ENCODE peak calls at places on chromosomes 6 and 20, in six cellular contexts. One of them, this sample, is unnamed.

GRCh38 chr6:78513856-78514255 is 353.5 kb upstream of the IRAK1BP1 start:
- DNase-seq in cardiac muscle cell: no peak
- DNase-seq in anterior cingulate cortex: no peak
- DNase-seq in NCI-H1694 treated with DMSO at 0.1 percent for 48 hours: no peak
- DNase-seq in activated T-helper 1 cell treated with anti-CD3 and anti-CD28 coated beads, Interleukin-12 subunit alpha, Interleukin-12 subunit beta, Interleukin-2, Interleukin-4 antibody, amounts not matched to agents 30 ng/mL and 10 ng/mL and 1 ng/mL, durations not matched to agents 14 hours and 24 hours and 36 hours: no peak
- DNase-seq in PC-3: no peak
- DNase-seq in this sample: peak; percentile 40

GRCh38 chr6:22888147-22888831 is 318.9 kb downstream of the HDGFL1 start:
- DNase-seq in cardiac muscle cell: no peak
- DNase-seq in anterior cingulate cortex: no peak
- DNase-seq in NCI-H1694 treated with DMSO at 0.1 percent for 48 hours: no peak
- DNase-seq in activated T-helper 1 cell treated with anti-CD3 and anti-CD28 coated beads, Interleukin-12 subunit alpha, Interleukin-12 subunit beta, Interleukin-2, Interleukin-4 antibody, amounts not matched to agents 30 ng/mL and 10 ng/mL and 1 ng/mL, durations not matched to agents 14 hours and 24 hours and 36 hours: no peak
- DNase-seq in PC-3: peak; percentile 50
- DNase-seq in this sample: no peak

GRCh38 chr20:34581341-34582189 is 23.0 kb downstream of the MAP1LC3A start:
- DNase-seq in cardiac muscle cell: peak; percentile 77
- DNase-seq in anterior cingulate cortex: no peak
- DNase-seq in NCI-H1694 treated with DMSO at 0.1 percent for 48 hours: no peak
- DNase-seq in activated T-helper 1 cell treated with anti-CD3 and anti-CD28 coated beads, Interleukin-12 subunit alpha, Interleukin-12 subunit beta, Interleukin-2, Interleukin-4 antibody, amounts not matched to agents 30 ng/mL and 10 ng/mL and 1 ng/mL, durations not matched to agents 14 hours and 24 hours and 36 hours: peak; percentile 38
- DNase-seq in PC-3: peak; percentile 13
- DNase-seq in this sample: no peak

GRCh38 chr6:92688328-92688727 is 731.0 kb downstream of the EPHA7 start:
- DNase-seq in cardiac muscle cell: no peak
- DNase-seq in anterior cingulate cortex: no peak
- DNase-seq in NCI-H1694 treated with DMSO at 0.1 percent for 48 hours: no peak
- DNase-seq in activated T-helper 1 cell treated with anti-CD3 and anti-CD28 coated beads, Interleukin-12 subunit alpha, Interleukin-12 subunit beta, Interleukin-2, Interleukin-4 antibody, amounts not matched to agents 30 ng/mL and 10 ng/mL and 1 ng/mL, durations not matched to agents 14 hours and 24 hours and 36 hours: no peak
- DNase-seq in PC-3: no peak
- DNase-seq in this sample: no peak

GRCh38 chr20:25496968-25497401 is 88.3 kb downstream of the NINL start:
- DNase-seq in cardiac muscle cell: no peak
- DNase-seq in anterior cingulate cortex: no peak
- DNase-seq in NCI-H1694 treated with DMSO at 0.1 percent for 48 hours: no peak
- DNase-seq in activated T-helper 1 cell treated with anti-CD3 and anti-CD28 coated beads, Interleukin-12 subunit alpha, Interleukin-12 subunit beta, Interleukin-2, Interleukin-4 antibody, amounts not matched to agents 30 ng/mL and 10 ng/mL and 1 ng/mL, durations not matched to agents 14 hours and 24 hours and 36 hours: no peak
- DNase-seq in PC-3: peak; percentile 100
- DNase-seq in this sample: peak; percentile 27

GRCh38 chr6:118252474-118252873 is 295.6 kb upstream of the PLN start:
- DNase-seq in cardiac muscle cell: no peak
- DNase-seq in anterior cingulate cortex: no peak
- DNase-seq in NCI-H1694 treated with DMSO at 0.1 percent for 48 hours: peak; percentile 2
- DNase-seq in activated T-helper 1 cell treated with anti-CD3 and anti-CD28 coated beads, Interleukin-12 subunit alpha, Interleukin-12 subunit beta, Interleukin-2, Interleukin-4 antibody, amounts not matched to agents 30 ng/mL and 10 ng/mL and 1 ng/mL, durations not matched to agents 14 hours and 24 hours and 36 hours: no peak
- DNase-seq in PC-3: no peak
- DNase-seq in this sample: no peak

GRCh38 chr6:36386495-36387439 is 702 bp downstream of the ETV7 start:
- DNase-seq in cardiac muscle cell: peak; percentile 75
- DNase-seq in anterior cingulate cortex: no peak
- DNase-seq in NCI-H1694 treated with DMSO at 0.1 percent for 48 hours: no peak
- DNase-seq in activated T-helper 1 cell treated with anti-CD3 and anti-CD28 coated beads, Interleukin-12 subunit alpha, Interleukin-12 subunit beta, Interleukin-2, Interleukin-4 antibody, amounts not matched to agents 30 ng/mL and 10 ng/mL and 1 ng/mL, durations not matched to agents 14 hours and 24 hours and 36 hours: no peak
- DNase-seq in PC-3: peak; percentile 40
- DNase-seq in this sample: peak; percentile 83

GRCh38 chr6:96990462-96990861 is 65.9 kb downstream of the KLHL32 start:
- DNase-seq in cardiac muscle cell: no peak
- DNase-seq in anterior cingulate cortex: peak; percentile 58
- DNase-seq in NCI-H1694 treated with DMSO at 0.1 percent for 48 hours: no peak
- DNase-seq in activated T-helper 1 cell treated with anti-CD3 and anti-CD28 coated beads, Interleukin-12 subunit alpha, Interleukin-12 subunit beta, Interleukin-2, Interleukin-4 antibody, amounts not matched to agents 30 ng/mL and 10 ng/mL and 1 ng/mL, durations not matched to agents 14 hours and 24 hours and 36 hours: no peak
- DNase-seq in PC-3: no peak
- DNase-seq in this sample: no peak

GRCh38 chr6:157868835-157869234 is 45.8 kb downstream of the SNX9 start:
- DNase-seq in cardiac muscle cell: no peak
- DNase-seq in anterior cingulate cortex: no peak
- DNase-seq in NCI-H1694 treated with DMSO at 0.1 percent for 48 hours: no peak
- DNase-seq in activated T-helper 1 cell treated with anti-CD3 and anti-CD28 coated beads, Interleukin-12 subunit alpha, Interleukin-12 subunit beta, Interleukin-2, Interleukin-4 antibody, amounts not matched to agents 30 ng/mL and 10 ng/mL and 1 ng/mL, durations not matched to agents 14 hours and 24 hours and 36 hours: no peak
- DNase-seq in PC-3: no peak
- DNase-seq in this sample: no peak

GRCh38 chr6:1415416-1416063 is 26.2 kb downstream of the FOXF2 start:
- DNase-seq in cardiac muscle cell: no peak
- DNase-seq in anterior cingulate cortex: no peak
- DNase-seq in NCI-H1694 treated with DMSO at 0.1 percent for 48 hours: no peak
- DNase-seq in activated T-helper 1 cell treated with anti-CD3 and anti-CD28 coated beads, Interleukin-12 subunit alpha, Interleukin-12 subunit beta, Interleukin-2, Interleukin-4 antibody, amounts not matched to agents 30 ng/mL and 10 ng/mL and 1 ng/mL, durations not matched to agents 14 hours and 24 hours and 36 hours: no peak
- DNase-seq in PC-3: no peak
- DNase-seq in this sample: no peak

GRCh38 chr6:72620866-72621242 is 1.0 kb upstream of the KCNQ5 start:
- DNase-seq in cardiac muscle cell: no peak
- DNase-seq in anterior cingulate cortex: no peak
- DNase-seq in NCI-H1694 treated with DMSO at 0.1 percent for 48 hours: no peak
- DNase-seq in activated T-helper 1 cell treated with anti-CD3 and anti-CD28 coated beads, Interleukin-12 subunit alpha, Interleukin-12 subunit beta, Interleukin-2, Interleukin-4 antibody, amounts not matched to agents 30 ng/mL and 10 ng/mL and 1 ng/mL, durations not matched to agents 14 hours and 24 hours and 36 hours: no peak
- DNase-seq in PC-3: no peak
- DNase-seq in this sample: peak; percentile 41

GRCh38 chr20:32635764-32636163 is 38.0 kb downstream of the C20orf203 start:
- DNase-seq in cardiac muscle cell: peak; percentile 30
- DNase-seq in anterior cingulate cortex: no peak
- DNase-seq in NCI-H1694 treated with DMSO at 0.1 percent for 48 hours: no peak
- DNase-seq in activated T-helper 1 cell treated with anti-CD3 and anti-CD28 coated beads, Interleukin-12 subunit alpha, Interleukin-12 subunit beta, Interleukin-2, Interleukin-4 antibody, amounts not matched to agents 30 ng/mL and 10 ng/mL and 1 ng/mL, durations not matched to agents 14 hours and 24 hours and 36 hours: no peak
- DNase-seq in PC-3: no peak
- DNase-seq in this sample: no peak

GRCh38 chr6:162373192-162373591 is 354.4 kb downstream of the PRKN start:
- DNase-seq in cardiac muscle cell: no peak
- DNase-seq in anterior cingulate cortex: no peak
- DNase-seq in NCI-H1694 treated with DMSO at 0.1 percent for 48 hours: no peak
- DNase-seq in activated T-helper 1 cell treated with anti-CD3 and anti-CD28 coated beads, Interleukin-12 subunit alpha, Interleukin-12 subunit beta, Interleukin-2, Interleukin-4 antibody, amounts not matched to agents 30 ng/mL and 10 ng/mL and 1 ng/mL, durations not matched to agents 14 hours and 24 hours and 36 hours: no peak
- DNase-seq in PC-3: no peak
- DNase-seq in this sample: no peak

GRCh38 chr20:16027710-16028109 is 545.5 kb downstream of the KIF16B start:
- DNase-seq in cardiac muscle cell: no peak
- DNase-seq in anterior cingulate cortex: no peak
- DNase-seq in NCI-H1694 treated with DMSO at 0.1 percent for 48 hours: no peak
- DNase-seq in activated T-helper 1 cell treated with anti-CD3 and anti-CD28 coated beads, Interleukin-12 subunit alpha, Interleukin-12 subunit beta, Interleukin-2, Interleukin-4 antibody, amounts not matched to agents 30 ng/mL and 10 ng/mL and 1 ng/mL, durations not matched to agents 14 hours and 24 hours and 36 hours: no peak
- DNase-seq in PC-3: no peak
- DNase-seq in this sample: peak; percentile 16

GRCh38 chr6:41747256-41748101 is at the start of gene PGC:
- DNase-seq in cardiac muscle cell: peak; percentile 61
- DNase-seq in anterior cingulate cortex: no peak
- DNase-seq in NCI-H1694 treated with DMSO at 0.1 percent for 48 hours: no peak
- DNase-seq in activated T-helper 1 cell treated with anti-CD3 and anti-CD28 coated beads, Interleukin-12 subunit alpha, Interleukin-12 subunit beta, Interleukin-2, Interleukin-4 antibody, amounts not matched to agents 30 ng/mL and 10 ng/mL and 1 ng/mL, durations not matched to agents 14 hours and 24 hours and 36 hours: no peak
- DNase-seq in PC-3: peak; percentile 57
- DNase-seq in this sample: no peak

GRCh38 chr6:3088853-3089445 is 20.7 kb downstream of the RIPK1 start:
- DNase-seq in cardiac muscle cell: no peak
- DNase-seq in anterior cingulate cortex: no peak
- DNase-seq in NCI-H1694 treated with DMSO at 0.1 percent for 48 hours: no peak
- DNase-seq in activated T-helper 1 cell treated with anti-CD3 and anti-CD28 coated beads, Interleukin-12 subunit alpha, Interleukin-12 subunit beta, Interleukin-2, Interleukin-4 antibody, amounts not matched to agents 30 ng/mL and 10 ng/mL and 1 ng/mL, durations not matched to agents 14 hours and 24 hours and 36 hours: no peak
- DNase-seq in PC-3: no peak
- DNase-seq in this sample: no peak

GRCh38 chr6:41970436-41970846 is 28.8 kb upstream of the CCND3 start:
- DNase-seq in cardiac muscle cell: peak; percentile 67
- DNase-seq in anterior cingulate cortex: no peak
- DNase-seq in NCI-H1694 treated with DMSO at 0.1 percent for 48 hours: peak; percentile 2
- DNase-seq in activated T-helper 1 cell treated with anti-CD3 and anti-CD28 coated beads, Interleukin-12 subunit alpha, Interleukin-12 subunit beta, Interleukin-2, Interleukin-4 antibody, amounts not matched to agents 30 ng/mL and 10 ng/mL and 1 ng/mL, durations not matched to agents 14 hours and 24 hours and 36 hours: no peak
- DNase-seq in PC-3: no peak
- DNase-seq in this sample: no peak

GRCh38 chr20:57392512-57393271 is 1.5 kb downstream of the RBM38 start:
- DNase-seq in cardiac muscle cell: no peak
- DNase-seq in anterior cingulate cortex: peak; percentile 34
- DNase-seq in NCI-H1694 treated with DMSO at 0.1 percent for 48 hours: no peak
- DNase-seq in activated T-helper 1 cell treated with anti-CD3 and anti-CD28 coated beads, Interleukin-12 subunit alpha, Interleukin-12 subunit beta, Interleukin-2, Interleukin-4 antibody, amounts not matched to agents 30 ng/mL and 10 ng/mL and 1 ng/mL, durations not matched to agents 14 hours and 24 hours and 36 hours: peak; percentile 82
- DNase-seq in PC-3: no peak
- DNase-seq in this sample: peak; percentile 67

GRCh38 chr6:5335020-5335419 is 73.7 kb downstream of the FARS2 start:
- DNase-seq in cardiac muscle cell: no peak
- DNase-seq in anterior cingulate cortex: no peak
- DNase-seq in NCI-H1694 treated with DMSO at 0.1 percent for 48 hours: no peak
- DNase-seq in activated T-helper 1 cell treated with anti-CD3 and anti-CD28 coated beads, Interleukin-12 subunit alpha, Interleukin-12 subunit beta, Interleukin-2, Interleukin-4 antibody, amounts not matched to agents 30 ng/mL and 10 ng/mL and 1 ng/mL, durations not matched to agents 14 hours and 24 hours and 36 hours: no peak
- DNase-seq in PC-3: no peak
- DNase-seq in this sample: no peak

GRCh38 chr20:63059684-63060056 is 52.9 kb upstream of the BHLHE23 start:
- DNase-seq in cardiac muscle cell: no peak
- DNase-seq in anterior cingulate cortex: no peak
- DNase-seq in NCI-H1694 treated with DMSO at 0.1 percent for 48 hours: no peak
- DNase-seq in activated T-helper 1 cell treated with anti-CD3 and anti-CD28 coated beads, Interleukin-12 subunit alpha, Interleukin-12 subunit beta, Interleukin-2, Interleukin-4 antibody, amounts not matched to agents 30 ng/mL and 10 ng/mL and 1 ng/mL, durations not matched to agents 14 hours and 24 hours and 36 hours: no peak
- DNase-seq in PC-3: no peak
- DNase-seq in this sample: peak; percentile 36

GRCh38 chr6:169700296-169700695 is 1.5 kb downstream of the WDR27 start:
- DNase-seq in cardiac muscle cell: no peak
- DNase-seq in anterior cingulate cortex: no peak
- DNase-seq in NCI-H1694 treated with DMSO at 0.1 percent for 48 hours: no peak
- DNase-seq in activated T-helper 1 cell treated with anti-CD3 and anti-CD28 coated beads, Interleukin-12 subunit alpha, Interleukin-12 subunit beta, Interleukin-2, Interleukin-4 antibody, amounts not matched to agents 30 ng/mL and 10 ng/mL and 1 ng/mL, durations not matched to agents 14 hours and 24 hours and 36 hours: no peak
- DNase-seq in PC-3: no peak
- DNase-seq in this sample: peak; percentile 27

GRCh38 chr20:25574411-25574810 is 10.9 kb downstream of the NINL start:
- DNase-seq in cardiac muscle cell: peak; percentile 68
- DNase-seq in anterior cingulate cortex: no peak
- DNase-seq in NCI-H1694 treated with DMSO at 0.1 percent for 48 hours: no peak
- DNase-seq in activated T-helper 1 cell treated with anti-CD3 and anti-CD28 coated beads, Interleukin-12 subunit alpha, Interleukin-12 subunit beta, Interleukin-2, Interleukin-4 antibody, amounts not matched to agents 30 ng/mL and 10 ng/mL and 1 ng/mL, durations not matched to agents 14 hours and 24 hours and 36 hours: no peak
- DNase-seq in PC-3: peak; percentile 74
- DNase-seq in this sample: peak; percentile 62

GRCh38 chr6:85129881-85130280 is 320.0 kb upstream of the NT5E start:
- DNase-seq in cardiac muscle cell: peak; percentile 30
- DNase-seq in anterior cingulate cortex: no peak
- DNase-seq in NCI-H1694 treated with DMSO at 0.1 percent for 48 hours: no peak
- DNase-seq in activated T-helper 1 cell treated with anti-CD3 and anti-CD28 coated beads, Interleukin-12 subunit alpha, Interleukin-12 subunit beta, Interleukin-2, Interleukin-4 antibody, amounts not matched to agents 30 ng/mL and 10 ng/mL and 1 ng/mL, durations not matched to agents 14 hours and 24 hours and 36 hours: no peak
- DNase-seq in PC-3: peak; percentile 40
- DNase-seq in this sample: no peak

GRCh38 chr6:79755967-79756366 is 124.8 kb downstream of the SH3BGRL2 start:
- DNase-seq in cardiac muscle cell: no peak
- DNase-seq in anterior cingulate cortex: no peak
- DNase-seq in NCI-H1694 treated with DMSO at 0.1 percent for 48 hours: no peak
- DNase-seq in activated T-helper 1 cell treated with anti-CD3 and anti-CD28 coated beads, Interleukin-12 subunit alpha, Interleukin-12 subunit beta, Interleukin-2, Interleukin-4 antibody, amounts not matched to agents 30 ng/mL and 10 ng/mL and 1 ng/mL, durations not matched to agents 14 hours and 24 hours and 36 hours: no peak
- DNase-seq in PC-3: no peak
- DNase-seq in this sample: no peak

GRCh38 chr6:108841377-108841855 is 6.8 kb upstream of the ARMC2 start:
- DNase-seq in cardiac muscle cell: no peak
- DNase-seq in anterior cingulate cortex: no peak
- DNase-seq in NCI-H1694 treated with DMSO at 0.1 percent for 48 hours: no peak
- DNase-seq in activated T-helper 1 cell treated with anti-CD3 and anti-CD28 coated beads, Interleukin-12 subunit alpha, Interleukin-12 subunit beta, Interleukin-2, Interleukin-4 antibody, amounts not matched to agents 30 ng/mL and 10 ng/mL and 1 ng/mL, durations not matched to agents 14 hours and 24 hours and 36 hours: no peak
- DNase-seq in PC-3: no peak
- DNase-seq in this sample: no peak

GRCh38 chr6:2931970-2932748 is 29.1 kb upstream of the SERPINB9 start:
- DNase-seq in cardiac muscle cell: peak; percentile 73
- DNase-seq in anterior cingulate cortex: peak; percentile 86
- DNase-seq in NCI-H1694 treated with DMSO at 0.1 percent for 48 hours: peak; percentile 45
- DNase-seq in activated T-helper 1 cell treated with anti-CD3 and anti-CD28 coated beads, Interleukin-12 subunit alpha, Interleukin-12 subunit beta, Interleukin-2, Interleukin-4 antibody, amounts not matched to agents 30 ng/mL and 10 ng/mL and 1 ng/mL, durations not matched to agents 14 hours and 24 hours and 36 hours: peak; percentile 81
- DNase-seq in PC-3: peak; percentile 97
- DNase-seq in this sample: peak; percentile 89

GRCh38 chr6:26251354-26252081 is 113.5 kb upstream of the BTN3A2 start:
- DNase-seq in cardiac muscle cell: peak; percentile 94
- DNase-seq in anterior cingulate cortex: no peak
- DNase-seq in NCI-H1694 treated with DMSO at 0.1 percent for 48 hours: no peak
- DNase-seq in activated T-helper 1 cell treated with anti-CD3 and anti-CD28 coated beads, Interleukin-12 subunit alpha, Interleukin-12 subunit beta, Interleukin-2, Interleukin-4 antibody, amounts not matched to agents 30 ng/mL and 10 ng/mL and 1 ng/mL, durations not matched to agents 14 hours and 24 hours and 36 hours: peak; percentile 78
- DNase-seq in PC-3: peak; percentile 78
- DNase-seq in this sample: peak; percentile 80

GRCh38 chr20:834151-834747 is 734 bp downstream of the FAM110A start:
- DNase-seq in cardiac muscle cell: no peak
- DNase-seq in anterior cingulate cortex: no peak
- DNase-seq in NCI-H1694 treated with DMSO at 0.1 percent for 48 hours: no peak
- DNase-seq in activated T-helper 1 cell treated with anti-CD3 and anti-CD28 coated beads, Interleukin-12 subunit alpha, Interleukin-12 subunit beta, Interleukin-2, Interleukin-4 antibody, amounts not matched to agents 30 ng/mL and 10 ng/mL and 1 ng/mL, durations not matched to agents 14 hours and 24 hours and 36 hours: no peak
- DNase-seq in PC-3: peak; percentile 13
- DNase-seq in this sample: no peak

GRCh38 chr20:36091561-36092423 is 62.7 kb upstream of the EPB41L1 start:
- DNase-seq in cardiac muscle cell: no peak
- DNase-seq in anterior cingulate cortex: no peak
- DNase-seq in NCI-H1694 treated with DMSO at 0.1 percent for 48 hours: no peak
- DNase-seq in activated T-helper 1 cell treated with anti-CD3 and anti-CD28 coated beads, Interleukin-12 subunit alpha, Interleukin-12 subunit beta, Interleukin-2, Interleukin-4 antibody, amounts not matched to agents 30 ng/mL and 10 ng/mL and 1 ng/mL, durations not matched to agents 14 hours and 24 hours and 36 hours: no peak
- DNase-seq in PC-3: peak; percentile 18
- DNase-seq in this sample: peak; percentile 82

GRCh38 chr6:51398064-51398740 is 579.5 kb downstream of the TFAP2B start:
- DNase-seq in cardiac muscle cell: no peak
- DNase-seq in anterior cingulate cortex: no peak
- DNase-seq in NCI-H1694 treated with DMSO at 0.1 percent for 48 hours: no peak
- DNase-seq in activated T-helper 1 cell treated with anti-CD3 and anti-CD28 coated beads, Interleukin-12 subunit alpha, Interleukin-12 subunit beta, Interleukin-2, Interleukin-4 antibody, amounts not matched to agents 30 ng/mL and 10 ng/mL and 1 ng/mL, durations not matched to agents 14 hours and 24 hours and 36 hours: no peak
- DNase-seq in PC-3: peak; percentile 39
- DNase-seq in this sample: no peak

GRCh38 chr6:63804381-63804956 is 168.9 kb downstream of the PHF3 start:
- DNase-seq in cardiac muscle cell: peak; percentile 85
- DNase-seq in anterior cingulate cortex: no peak
- DNase-seq in NCI-H1694 treated with DMSO at 0.1 percent for 48 hours: no peak
- DNase-seq in activated T-helper 1 cell treated with anti-CD3 and anti-CD28 coated beads, Interleukin-12 subunit alpha, Interleukin-12 subunit beta, Interleukin-2, Interleukin-4 antibody, amounts not matched to agents 30 ng/mL and 10 ng/mL and 1 ng/mL, durations not matched to agents 14 hours and 24 hours and 36 hours: no peak
- DNase-seq in PC-3: peak; percentile 88
- DNase-seq in this sample: no peak

GRCh38 chr6:43907789-43908472 is 137.9 kb downstream of the VEGFA start:
- DNase-seq in cardiac muscle cell: no peak
- DNase-seq in anterior cingulate cortex: no peak
- DNase-seq in NCI-H1694 treated with DMSO at 0.1 percent for 48 hours: no peak
- DNase-seq in activated T-helper 1 cell treated with anti-CD3 and anti-CD28 coated beads, Interleukin-12 subunit alpha, Interleukin-12 subunit beta, Interleukin-2, Interleukin-4 antibody, amounts not matched to agents 30 ng/mL and 10 ng/mL and 1 ng/mL, durations not matched to agents 14 hours and 24 hours and 36 hours: no peak
- DNase-seq in PC-3: no peak
- DNase-seq in this sample: no peak